ENCODE peak calls at places on chromosome 18, in eight cellular contexts. C is NCI-H2081; Y is NCI-H748 treated with DMSO at 0.1 percent for 48 hours; H is heart left ventricle; I is progenitor cell of endocrine pancreas; K is NCI-H1417; J is CD8-positive, alpha-beta T cell; O is T follicular helper cell. S is an unnamed sample.

GRCh38 chr18:58213445-58213844 is 169.4 kb downstream of the NEDD4L start:
- DNase-seq in C (no peak), Y (no peak), H (no peak), I (no peak), K (no peak), J (no peak), O (no peak), S (no peak)

GRCh38 chr18:62904396-62905285 is 189.3 kb downstream of the PHLPP1 start:
- DNase-seq in C (no peak), Y (no peak), H (no peak), I (no peak), K (peak), J (no peak), O (no peak), S (no peak)

GRCh38 chr18:25019946-25020345 is 332.0 kb downstream of the ZNF521 start:
- DNase-seq in C (no peak), Y (no peak), H (no peak), I (no peak), K (no peak), J (no peak), O (no peak), S (no peak)

GRCh38 chr18:48388478-48388877 is 20.7 kb downstream of the ZBTB7C start:
- DNase-seq in C (no peak), Y (no peak), H (no peak), I (no peak), K (no peak), J (no peak), O (no peak), S (no peak)

GRCh38 chr18:45332911-45333310 is 282.4 kb upstream of the SLC14A2 start:
- DNase-seq in C (no peak), Y (no peak), H (no peak), I (no peak), K (no peak), J (no peak), O (no peak), S (no peak)

GRCh38 chr18:75280427-75281280 is 70.1 kb downstream of the TSHZ1 start:
- DNase-seq in C (no peak), Y (no peak), H (no peak), I (no peak), K (no peak), J (no peak), O (no peak), S (no peak)

GRCh38 chr18:66825347-66825746 is 221.5 kb upstream of the CDH19 start:
- DNase-seq in C (no peak), Y (no peak), H (no peak), I (no peak), K (no peak), J (no peak), O (no peak), S (no peak)

GRCh38 chr18:32439802-32440201 is 30.9 kb downstream of the GAREM1 start:
- DNase-seq in C (peak), Y (no peak), H (no peak), I (no peak), K (no peak), J (no peak), O (no peak), S (no peak)

GRCh38 chr18:50277935-50278334 is 3.4 kb downstream of the MBD1 start:
- DNase-seq in C (no peak), Y (no peak), H (no peak), I (no peak), K (no peak), J (no peak), O (no peak), S (no peak)

GRCh38 chr18:31497711-31498449 is at the start of gene DSG2:
- DNase-seq in C (peak), Y (no peak), H (peak), I (peak), K (peak), J (no peak), O (no peak), S (peak)

GRCh38 chr18:50830544-50830943 is 10.7 kb upstream of the MRO start:
- DNase-seq in C (no peak), Y (no peak), H (no peak), I (no peak), K (no peak), J (no peak), O (no peak), S (no peak)

GRCh38 chr18:26429535-26429934 is 118.8 kb downstream of the KCTD1 start:
- DNase-seq in C (no peak), Y (no peak), H (no peak), I (no peak), K (peak), J (no peak), O (no peak), S (no peak)

GRCh38 chr18:22439447-22439846 is 21.7 kb upstream of the CTAGE1 start:
- DNase-seq in C (no peak), Y (no peak), H (no peak), I (no peak), K (no peak), J (no peak), O (no peak), S (no peak)

GRCh38 chr18:45596048-45596447 is 19.2 kb upstream of the SLC14A2 start:
- DNase-seq in C (no peak), Y (no peak), H (no peak), I (no peak), K (no peak), J (no peak), O (no peak), S (no peak)

GRCh38 chr18:47935321-47935720 is 4.9 kb upstream of the SMAD2 start:
- DNase-seq in C (no peak), Y (no peak), H (no peak), I (no peak), K (no peak), J (no peak), O (no peak), S (no peak)

S was measured in lung.